ENCODE peak calls at places on chromosomes 2 and 18, in nine cellular contexts. One of them, this sample, is unnamed.

GRCh38 chr2:128413014-128413717 is 94.5 kb upstream of the HS6ST1 start:
- DNase-seq in MG63: no peak
- DNase-seq in WTC11: no peak
- DNase-seq in substantia nigra: no peak
- DNase-seq in left ventricle myocardium superior: no peak
- DNase-seq in tibial artery: peak
- DNase-seq in activated CD4-positive, CD25-positive, alpha-beta regulatory T cell: no peak
- DNase-seq in stimulated activated CD4-positive, alpha-beta T cell treated with anti-CD3 and anti-CD28 coated beads, TNF-alpha, amount 100 ng/mL, for 24 hours: no peak
- DNase-seq in activated T-helper 1 cell treated with anti-CD3 and anti-CD28 coated beads, Interleukin-12 subunit alpha, Interleukin-12 subunit beta, Interleukin-2, Interleukin-4 antibody, amounts not matched to agents 30 ng/mL and 10 ng/mL and 1 ng/mL, durations not matched to agents 14 hours and 24 hours and 36 hours: no peak
- DNase-seq in this sample: no peak

GRCh38 chr2:191806396-191806795 is 40.5 kb downstream of the CAVIN2 start:
- DNase-seq in MG63: no peak
- DNase-seq in WTC11: no peak
- DNase-seq in substantia nigra: no peak
- DNase-seq in left ventricle myocardium superior: no peak
- DNase-seq in tibial artery: no peak
- DNase-seq in activated CD4-positive, CD25-positive, alpha-beta regulatory T cell: no peak
- DNase-seq in stimulated activated CD4-positive, alpha-beta T cell treated with anti-CD3 and anti-CD28 coated beads, TNF-alpha, amount 100 ng/mL, for 24 hours: no peak
- DNase-seq in activated T-helper 1 cell treated with anti-CD3 and anti-CD28 coated beads, Interleukin-12 subunit alpha, Interleukin-12 subunit beta, Interleukin-2, Interleukin-4 antibody, amounts not matched to agents 30 ng/mL and 10 ng/mL and 1 ng/mL, durations not matched to agents 14 hours and 24 hours and 36 hours: no peak
- DNase-seq in this sample: no peak

GRCh38 chr18:74976331-74976909 is 232.5 kb downstream of the PTGR3 start:
- DNase-seq in MG63: no peak
- DNase-seq in WTC11: no peak
- DNase-seq in substantia nigra: no peak
- DNase-seq in left ventricle myocardium superior: no peak
- DNase-seq in tibial artery: no peak
- DNase-seq in activated CD4-positive, CD25-positive, alpha-beta regulatory T cell: no peak
- DNase-seq in stimulated activated CD4-positive, alpha-beta T cell treated with anti-CD3 and anti-CD28 coated beads, TNF-alpha, amount 100 ng/mL, for 24 hours: no peak
- DNase-seq in activated T-helper 1 cell treated with anti-CD3 and anti-CD28 coated beads, Interleukin-12 subunit alpha, Interleukin-12 subunit beta, Interleukin-2, Interleukin-4 antibody, amounts not matched to agents 30 ng/mL and 10 ng/mL and 1 ng/mL, durations not matched to agents 14 hours and 24 hours and 36 hours: no peak
- DNase-seq in this sample: no peak

GRCh38 chr2:7118606-7119503 is 201.6 kb downstream of the RNF144A start:
- DNase-seq in MG63: no peak
- DNase-seq in WTC11: peak
- DNase-seq in substantia nigra: peak
- DNase-seq in left ventricle myocardium superior: peak
- DNase-seq in tibial artery: no peak
- DNase-seq in activated CD4-positive, CD25-positive, alpha-beta regulatory T cell: no peak
- DNase-seq in stimulated activated CD4-positive, alpha-beta T cell treated with anti-CD3 and anti-CD28 coated beads, TNF-alpha, amount 100 ng/mL, for 24 hours: no peak
- DNase-seq in activated T-helper 1 cell treated with anti-CD3 and anti-CD28 coated beads, Interleukin-12 subunit alpha, Interleukin-12 subunit beta, Interleukin-2, Interleukin-4 antibody, amounts not matched to agents 30 ng/mL and 10 ng/mL and 1 ng/mL, durations not matched to agents 14 hours and 24 hours and 36 hours: no peak
- DNase-seq in this sample: no peak

GRCh38 chr2:152198499-152198898 is 22.9 kb upstream of the STAM2 start:
- DNase-seq in MG63: no peak
- DNase-seq in WTC11: no peak
- DNase-seq in substantia nigra: no peak
- DNase-seq in left ventricle myocardium superior: no peak
- DNase-seq in tibial artery: no peak
- DNase-seq in activated CD4-positive, CD25-positive, alpha-beta regulatory T cell: no peak
- DNase-seq in stimulated activated CD4-positive, alpha-beta T cell treated with anti-CD3 and anti-CD28 coated beads, TNF-alpha, amount 100 ng/mL, for 24 hours: no peak
- DNase-seq in activated T-helper 1 cell treated with anti-CD3 and anti-CD28 coated beads, Interleukin-12 subunit alpha, Interleukin-12 subunit beta, Interleukin-2, Interleukin-4 antibody, amounts not matched to agents 30 ng/mL and 10 ng/mL and 1 ng/mL, durations not matched to agents 14 hours and 24 hours and 36 hours: no peak
- DNase-seq in this sample: no peak

GRCh38 chr2:40095003-40095402 is 315.9 kb upstream of the THUMPD2 start:
- DNase-seq in MG63: no peak
- DNase-seq in WTC11: no peak
- DNase-seq in substantia nigra: no peak
- DNase-seq in left ventricle myocardium superior: no peak
- DNase-seq in tibial artery: no peak
- DNase-seq in activated CD4-positive, CD25-positive, alpha-beta regulatory T cell: no peak
- DNase-seq in stimulated activated CD4-positive, alpha-beta T cell treated with anti-CD3 and anti-CD28 coated beads, TNF-alpha, amount 100 ng/mL, for 24 hours: no peak
- DNase-seq in activated T-helper 1 cell treated with anti-CD3 and anti-CD28 coated beads, Interleukin-12 subunit alpha, Interleukin-12 subunit beta, Interleukin-2, Interleukin-4 antibody, amounts not matched to agents 30 ng/mL and 10 ng/mL and 1 ng/mL, durations not matched to agents 14 hours and 24 hours and 36 hours: no peak
- DNase-seq in this sample: peak

GRCh38 chr2:17610521-17610920 is 70.0 kb downstream of the VSNL1 start:
- DNase-seq in MG63: no peak
- DNase-seq in WTC11: no peak
- DNase-seq in substantia nigra: no peak
- DNase-seq in left ventricle myocardium superior: peak
- DNase-seq in tibial artery: no peak
- DNase-seq in activated CD4-positive, CD25-positive, alpha-beta regulatory T cell: no peak
- DNase-seq in stimulated activated CD4-positive, alpha-beta T cell treated with anti-CD3 and anti-CD28 coated beads, TNF-alpha, amount 100 ng/mL, for 24 hours: no peak
- DNase-seq in activated T-helper 1 cell treated with anti-CD3 and anti-CD28 coated beads, Interleukin-12 subunit alpha, Interleukin-12 subunit beta, Interleukin-2, Interleukin-4 antibody, amounts not matched to agents 30 ng/mL and 10 ng/mL and 1 ng/mL, durations not matched to agents 14 hours and 24 hours and 36 hours: no peak
- DNase-seq in this sample: no peak

GRCh38 chr2:57899898-57900297 is 146.7 kb upstream of the VRK2 start:
- DNase-seq in MG63: no peak
- DNase-seq in WTC11: no peak
- DNase-seq in substantia nigra: no peak
- DNase-seq in left ventricle myocardium superior: no peak
- DNase-seq in tibial artery: no peak
- DNase-seq in activated CD4-positive, CD25-positive, alpha-beta regulatory T cell: no peak
- DNase-seq in stimulated activated CD4-positive, alpha-beta T cell treated with anti-CD3 and anti-CD28 coated beads, TNF-alpha, amount 100 ng/mL, for 24 hours: no peak
- DNase-seq in activated T-helper 1 cell treated with anti-CD3 and anti-CD28 coated beads, Interleukin-12 subunit alpha, Interleukin-12 subunit beta, Interleukin-2, Interleukin-4 antibody, amounts not matched to agents 30 ng/mL and 10 ng/mL and 1 ng/mL, durations not matched to agents 14 hours and 24 hours and 36 hours: no peak
- DNase-seq in this sample: no peak

GRCh38 chr2:229296016-229296415 is 24.9 kb upstream of the PID1 start:
- DNase-seq in MG63: no peak
- DNase-seq in WTC11: no peak
- DNase-seq in substantia nigra: no peak
- DNase-seq in left ventricle myocardium superior: no peak
- DNase-seq in tibial artery: no peak
- DNase-seq in activated CD4-positive, CD25-positive, alpha-beta regulatory T cell: no peak
- DNase-seq in stimulated activated CD4-positive, alpha-beta T cell treated with anti-CD3 and anti-CD28 coated beads, TNF-alpha, amount 100 ng/mL, for 24 hours: no peak
- DNase-seq in activated T-helper 1 cell treated with anti-CD3 and anti-CD28 coated beads, Interleukin-12 subunit alpha, Interleukin-12 subunit beta, Interleukin-2, Interleukin-4 antibody, amounts not matched to agents 30 ng/mL and 10 ng/mL and 1 ng/mL, durations not matched to agents 14 hours and 24 hours and 36 hours: no peak
- DNase-seq in this sample: no peak

GRCh38 chr2:170554278-170554955 is 160.7 kb upstream of the SP5 start:
- DNase-seq in MG63: peak
- DNase-seq in WTC11: no peak
- DNase-seq in substantia nigra: no peak
- DNase-seq in left ventricle myocardium superior: peak
- DNase-seq in tibial artery: peak
- DNase-seq in activated CD4-positive, CD25-positive, alpha-beta regulatory T cell: no peak
- DNase-seq in stimulated activated CD4-positive, alpha-beta T cell treated with anti-CD3 and anti-CD28 coated beads, TNF-alpha, amount 100 ng/mL, for 24 hours: no peak
- DNase-seq in activated T-helper 1 cell treated with anti-CD3 and anti-CD28 coated beads, Interleukin-12 subunit alpha, Interleukin-12 subunit beta, Interleukin-2, Interleukin-4 antibody, amounts not matched to agents 30 ng/mL and 10 ng/mL and 1 ng/mL, durations not matched to agents 14 hours and 24 hours and 36 hours: no peak
- DNase-seq in this sample: no peak

GRCh38 chr2:105344704-105345345 is 7.5 kb downstream of the C2orf49 start:
- DNase-seq in MG63: no peak
- DNase-seq in WTC11: no peak
- DNase-seq in substantia nigra: no peak
- DNase-seq in left ventricle myocardium superior: no peak
- DNase-seq in tibial artery: no peak
- DNase-seq in activated CD4-positive, CD25-positive, alpha-beta regulatory T cell: no peak
- DNase-seq in stimulated activated CD4-positive, alpha-beta T cell treated with anti-CD3 and anti-CD28 coated beads, TNF-alpha, amount 100 ng/mL, for 24 hours: no peak
- DNase-seq in activated T-helper 1 cell treated with anti-CD3 and anti-CD28 coated beads, Interleukin-12 subunit alpha, Interleukin-12 subunit beta, Interleukin-2, Interleukin-4 antibody, amounts not matched to agents 30 ng/mL and 10 ng/mL and 1 ng/mL, durations not matched to agents 14 hours and 24 hours and 36 hours: no peak
- DNase-seq in this sample: no peak

GRCh38 chr2:119838179-119838578 is 78.5 kb downstream of the PTPN4 start:
- DNase-seq in MG63: no peak
- DNase-seq in WTC11: no peak
- DNase-seq in substantia nigra: peak
- DNase-seq in left ventricle myocardium superior: no peak
- DNase-seq in tibial artery: no peak
- DNase-seq in activated CD4-positive, CD25-positive, alpha-beta regulatory T cell: no peak
- DNase-seq in stimulated activated CD4-positive, alpha-beta T cell treated with anti-CD3 and anti-CD28 coated beads, TNF-alpha, amount 100 ng/mL, for 24 hours: no peak
- DNase-seq in activated T-helper 1 cell treated with anti-CD3 and anti-CD28 coated beads, Interleukin-12 subunit alpha, Interleukin-12 subunit beta, Interleukin-2, Interleukin-4 antibody, amounts not matched to agents 30 ng/mL and 10 ng/mL and 1 ng/mL, durations not matched to agents 14 hours and 24 hours and 36 hours: no peak
- DNase-seq in this sample: no peak

GRCh38 chr18:21450913-21451312 is 149.6 kb downstream of the ESCO1 start:
- DNase-seq in MG63: peak
- DNase-seq in WTC11: no peak
- DNase-seq in substantia nigra: no peak
- DNase-seq in left ventricle myocardium superior: no peak
- DNase-seq in tibial artery: no peak
- DNase-seq in activated CD4-positive, CD25-positive, alpha-beta regulatory T cell: no peak
- DNase-seq in stimulated activated CD4-positive, alpha-beta T cell treated with anti-CD3 and anti-CD28 coated beads, TNF-alpha, amount 100 ng/mL, for 24 hours: no peak
- DNase-seq in activated T-helper 1 cell treated with anti-CD3 and anti-CD28 coated beads, Interleukin-12 subunit alpha, Interleukin-12 subunit beta, Interleukin-2, Interleukin-4 antibody, amounts not matched to agents 30 ng/mL and 10 ng/mL and 1 ng/mL, durations not matched to agents 14 hours and 24 hours and 36 hours: no peak
- DNase-seq in this sample: no peak

GRCh38 chr2:227228061-227228667 is 63.7 kb downstream of the COL4A3 start:
- DNase-seq in MG63: peak
- DNase-seq in WTC11: no peak
- DNase-seq in substantia nigra: peak
- DNase-seq in left ventricle myocardium superior: peak
- DNase-seq in tibial artery: no peak
- DNase-seq in activated CD4-positive, CD25-positive, alpha-beta regulatory T cell: no peak
- DNase-seq in stimulated activated CD4-positive, alpha-beta T cell treated with anti-CD3 and anti-CD28 coated beads, TNF-alpha, amount 100 ng/mL, for 24 hours: no peak
- DNase-seq in activated T-helper 1 cell treated with anti-CD3 and anti-CD28 coated beads, Interleukin-12 subunit alpha, Interleukin-12 subunit beta, Interleukin-2, Interleukin-4 antibody, amounts not matched to agents 30 ng/mL and 10 ng/mL and 1 ng/mL, durations not matched to agents 14 hours and 24 hours and 36 hours: no peak
- DNase-seq in this sample: peak

GRCh38 chr2:40033781-40034180 is 254.7 kb upstream of the THUMPD2 start:
- DNase-seq in MG63: no peak
- DNase-seq in WTC11: no peak
- DNase-seq in substantia nigra: no peak
- DNase-seq in left ventricle myocardium superior: no peak
- DNase-seq in tibial artery: no peak
- DNase-seq in activated CD4-positive, CD25-positive, alpha-beta regulatory T cell: no peak
- DNase-seq in stimulated activated CD4-positive, alpha-beta T cell treated with anti-CD3 and anti-CD28 coated beads, TNF-alpha, amount 100 ng/mL, for 24 hours: no peak
- DNase-seq in activated T-helper 1 cell treated with anti-CD3 and anti-CD28 coated beads, Interleukin-12 subunit alpha, Interleukin-12 subunit beta, Interleukin-2, Interleukin-4 antibody, amounts not matched to agents 30 ng/mL and 10 ng/mL and 1 ng/mL, durations not matched to agents 14 hours and 24 hours and 36 hours: no peak
- DNase-seq in this sample: no peak

GRCh38 chr2:20471902-20472559 is 25.2 kb downstream of the RHOB start:
- DNase-seq in MG63: no peak
- DNase-seq in WTC11: no peak
- DNase-seq in substantia nigra: no peak
- DNase-seq in left ventricle myocardium superior: no peak
- DNase-seq in tibial artery: no peak
- DNase-seq in activated CD4-positive, CD25-positive, alpha-beta regulatory T cell: no peak
- DNase-seq in stimulated activated CD4-positive, alpha-beta T cell treated with anti-CD3 and anti-CD28 coated beads, TNF-alpha, amount 100 ng/mL, for 24 hours: no peak
- DNase-seq in activated T-helper 1 cell treated with anti-CD3 and anti-CD28 coated beads, Interleukin-12 subunit alpha, Interleukin-12 subunit beta, Interleukin-2, Interleukin-4 antibody, amounts not matched to agents 30 ng/mL and 10 ng/mL and 1 ng/mL, durations not matched to agents 14 hours and 24 hours and 36 hours: no peak
- DNase-seq in this sample: no peak

GRCh38 chr2:113768770-113769169 is 12.3 kb upstream of the SLC35F5 start:
- DNase-seq in MG63: no peak
- DNase-seq in WTC11: no peak
- DNase-seq in substantia nigra: no peak
- DNase-seq in left ventricle myocardium superior: no peak
- DNase-seq in tibial artery: no peak
- DNase-seq in activated CD4-positive, CD25-positive, alpha-beta regulatory T cell: no peak
- DNase-seq in stimulated activated CD4-positive, alpha-beta T cell treated with anti-CD3 and anti-CD28 coated beads, TNF-alpha, amount 100 ng/mL, for 24 hours: no peak
- DNase-seq in activated T-helper 1 cell treated with anti-CD3 and anti-CD28 coated beads, Interleukin-12 subunit alpha, Interleukin-12 subunit beta, Interleukin-2, Interleukin-4 antibody, amounts not matched to agents 30 ng/mL and 10 ng/mL and 1 ng/mL, durations not matched to agents 14 hours and 24 hours and 36 hours: no peak
- DNase-seq in this sample: no peak

GRCh38 chr2:54927085-54927750 is 123.0 kb downstream of the RTN4 start:
- DNase-seq in MG63: no peak
- DNase-seq in WTC11: no peak
- DNase-seq in substantia nigra: no peak
- DNase-seq in left ventricle myocardium superior: no peak
- DNase-seq in tibial artery: no peak
- DNase-seq in activated CD4-positive, CD25-positive, alpha-beta regulatory T cell: no peak
- DNase-seq in stimulated activated CD4-positive, alpha-beta T cell treated with anti-CD3 and anti-CD28 coated beads, TNF-alpha, amount 100 ng/mL, for 24 hours: no peak
- DNase-seq in activated T-helper 1 cell treated with anti-CD3 and anti-CD28 coated beads, Interleukin-12 subunit alpha, Interleukin-12 subunit beta, Interleukin-2, Interleukin-4 antibody, amounts not matched to agents 30 ng/mL and 10 ng/mL and 1 ng/mL, durations not matched to agents 14 hours and 24 hours and 36 hours: no peak
- DNase-seq in this sample: no peak

GRCh38 chr18:32175265-32175664 is 14.6 kb upstream of the MEP1B start:
- DNase-seq in MG63: no peak
- DNase-seq in WTC11: no peak
- DNase-seq in substantia nigra: peak
- DNase-seq in left ventricle myocardium superior: no peak
- DNase-seq in tibial artery: no peak
- DNase-seq in activated CD4-positive, CD25-positive, alpha-beta regulatory T cell: no peak
- DNase-seq in stimulated activated CD4-positive, alpha-beta T cell treated with anti-CD3 and anti-CD28 coated beads, TNF-alpha, amount 100 ng/mL, for 24 hours: no peak
- DNase-seq in activated T-helper 1 cell treated with anti-CD3 and anti-CD28 coated beads, Interleukin-12 subunit alpha, Interleukin-12 subunit beta, Interleukin-2, Interleukin-4 antibody, amounts not matched to agents 30 ng/mL and 10 ng/mL and 1 ng/mL, durations not matched to agents 14 hours and 24 hours and 36 hours: no peak
- DNase-seq in this sample: peak

GRCh38 chr2:147863835-147864234 is 19.0 kb downstream of the ACVR2A start:
- DNase-seq in MG63: no peak
- DNase-seq in WTC11: no peak
- DNase-seq in substantia nigra: no peak
- DNase-seq in left ventricle myocardium superior: no peak
- DNase-seq in tibial artery: no peak
- DNase-seq in activated CD4-positive, CD25-positive, alpha-beta regulatory T cell: no peak
- DNase-seq in stimulated activated CD4-positive, alpha-beta T cell treated with anti-CD3 and anti-CD28 coated beads, TNF-alpha, amount 100 ng/mL, for 24 hours: no peak
- DNase-seq in activated T-helper 1 cell treated with anti-CD3 and anti-CD28 coated beads, Interleukin-12 subunit alpha, Interleukin-12 subunit beta, Interleukin-2, Interleukin-4 antibody, amounts not matched to agents 30 ng/mL and 10 ng/mL and 1 ng/mL, durations not matched to agents 14 hours and 24 hours and 36 hours: no peak
- DNase-seq in this sample: no peak

GRCh38 chr2:180077295-180077906 is 70.3 kb upstream of the CWC22 start:
- DNase-seq in MG63: no peak
- DNase-seq in WTC11: no peak
- DNase-seq in substantia nigra: no peak
- DNase-seq in left ventricle myocardium superior: no peak
- DNase-seq in tibial artery: no peak
- DNase-seq in activated CD4-positive, CD25-positive, alpha-beta regulatory T cell: no peak
- DNase-seq in stimulated activated CD4-positive, alpha-beta T cell treated with anti-CD3 and anti-CD28 coated beads, TNF-alpha, amount 100 ng/mL, for 24 hours: no peak
- DNase-seq in activated T-helper 1 cell treated with anti-CD3 and anti-CD28 coated beads, Interleukin-12 subunit alpha, Interleukin-12 subunit beta, Interleukin-2, Interleukin-4 antibody, amounts not matched to agents 30 ng/mL and 10 ng/mL and 1 ng/mL, durations not matched to agents 14 hours and 24 hours and 36 hours: no peak
- DNase-seq in this sample: no peak

GRCh38 chr2:218860950-218861381 is 1.4 kb downstream of the WNT6 start:
- DNase-seq in MG63: peak
- DNase-seq in WTC11: peak
- DNase-seq in substantia nigra: peak
- DNase-seq in left ventricle myocardium superior: peak
- DNase-seq in tibial artery: peak
- DNase-seq in activated CD4-positive, CD25-positive, alpha-beta regulatory T cell: no peak
- DNase-seq in stimulated activated CD4-positive, alpha-beta T cell treated with anti-CD3 and anti-CD28 coated beads, TNF-alpha, amount 100 ng/mL, for 24 hours: no peak
- DNase-seq in activated T-helper 1 cell treated with anti-CD3 and anti-CD28 coated beads, Interleukin-12 subunit alpha, Interleukin-12 subunit beta, Interleukin-2, Interleukin-4 antibody, amounts not matched to agents 30 ng/mL and 10 ng/mL and 1 ng/mL, durations not matched to agents 14 hours and 24 hours and 36 hours: no peak
- DNase-seq in this sample: peak

GRCh38 chr18:37385846-37386435 is 179.7 kb downstream of the CELF4 start:
- DNase-seq in MG63: no peak
- DNase-seq in WTC11: no peak
- DNase-seq in substantia nigra: no peak
- DNase-seq in left ventricle myocardium superior: no peak
- DNase-seq in tibial artery: no peak
- DNase-seq in activated CD4-positive, CD25-positive, alpha-beta regulatory T cell: no peak
- DNase-seq in stimulated activated CD4-positive, alpha-beta T cell treated with anti-CD3 and anti-CD28 coated beads, TNF-alpha, amount 100 ng/mL, for 24 hours: no peak
- DNase-seq in activated T-helper 1 cell treated with anti-CD3 and anti-CD28 coated beads, Interleukin-12 subunit alpha, Interleukin-12 subunit beta, Interleukin-2, Interleukin-4 antibody, amounts not matched to agents 30 ng/mL and 10 ng/mL and 1 ng/mL, durations not matched to agents 14 hours and 24 hours and 36 hours: no peak
- DNase-seq in this sample: peak

GRCh38 chr2:44723921-44724320 is 217.6 kb upstream of the SIX3 start:
- DNase-seq in MG63: no peak
- DNase-seq in WTC11: no peak
- DNase-seq in substantia nigra: no peak
- DNase-seq in left ventricle myocardium superior: no peak
- DNase-seq in tibial artery: no peak
- DNase-seq in activated CD4-positive, CD25-positive, alpha-beta regulatory T cell: no peak
- DNase-seq in stimulated activated CD4-positive, alpha-beta T cell treated with anti-CD3 and anti-CD28 coated beads, TNF-alpha, amount 100 ng/mL, for 24 hours: no peak
- DNase-seq in activated T-helper 1 cell treated with anti-CD3 and anti-CD28 coated beads, Interleukin-12 subunit alpha, Interleukin-12 subunit beta, Interleukin-2, Interleukin-4 antibody, amounts not matched to agents 30 ng/mL and 10 ng/mL and 1 ng/mL, durations not matched to agents 14 hours and 24 hours and 36 hours: no peak
- DNase-seq in this sample: no peak

GRCh38 chr18:28204154-28204553 is 27.2 kb upstream of the CDH2 start:
- DNase-seq in MG63: peak
- DNase-seq in WTC11: no peak
- DNase-seq in substantia nigra: no peak
- DNase-seq in left ventricle myocardium superior: no peak
- DNase-seq in tibial artery: no peak
- DNase-seq in activated CD4-positive, CD25-positive, alpha-beta regulatory T cell: no peak
- DNase-seq in stimulated activated CD4-positive, alpha-beta T cell treated with anti-CD3 and anti-CD28 coated beads, TNF-alpha, amount 100 ng/mL, for 24 hours: no peak
- DNase-seq in activated T-helper 1 cell treated with anti-CD3 and anti-CD28 coated beads, Interleukin-12 subunit alpha, Interleukin-12 subunit beta, Interleukin-2, Interleukin-4 antibody, amounts not matched to agents 30 ng/mL and 10 ng/mL and 1 ng/mL, durations not matched to agents 14 hours and 24 hours and 36 hours: no peak
- DNase-seq in this sample: no peak

GRCh38 chr2:8462899-8463648 is 218.8 kb upstream of the ID2 start:
- DNase-seq in MG63: no peak
- DNase-seq in WTC11: no peak
- DNase-seq in substantia nigra: no peak
- DNase-seq in left ventricle myocardium superior: no peak
- DNase-seq in tibial artery: no peak
- DNase-seq in activated CD4-positive, CD25-positive, alpha-beta regulatory T cell: no peak
- DNase-seq in stimulated activated CD4-positive, alpha-beta T cell treated with anti-CD3 and anti-CD28 coated beads, TNF-alpha, amount 100 ng/mL, for 24 hours: no peak
- DNase-seq in activated T-helper 1 cell treated with anti-CD3 and anti-CD28 coated beads, Interleukin-12 subunit alpha, Interleukin-12 subunit beta, Interleukin-2, Interleukin-4 antibody, amounts not matched to agents 30 ng/mL and 10 ng/mL and 1 ng/mL, durations not matched to agents 14 hours and 24 hours and 36 hours: no peak
- DNase-seq in this sample: no peak

This sample was measured in DMS 273 treated with DMSO at 0.1 percent for 48 hours.